ENCODE peak calls at places on chromosomes 2 and 18, in ten cellular contexts. A is NCI-H2081; Z is skeletal muscle cell; N is naive thymus-derived CD8-positive, alpha-beta T cell; V is islet precursor cell; O is caudate nucleus; P is amygdala; G is NCI-H1694 treated with DMSO at 0.1 percent for 48 hours; T is GM03348; J is SK-N-DZ. R is an unnamed sample.

GRCh38 chr2:65630643-65631042 is 198.2 kb upstream of the SPRED2 start:
- DNase-seq in A (no peak), Z (peak), N (no peak), V (peak), O (peak), P (no peak), G (no peak), T (peak), J (no peak), R (peak)

GRCh38 chr18:7878265-7879173 is 311.4 kb downstream of the PTPRM start:
- DNase-seq in A (peak), Z (no peak), N (no peak), V (no peak), O (no peak), P (no peak), G (no peak), T (no peak), J (no peak), R (no peak)

GRCh38 chr2:215876139-215876936 is 137.0 kb downstream of the MREG start:
- DNase-seq in A (no peak), Z (no peak), N (no peak), V (no peak), O (no peak), P (no peak), G (no peak), T (no peak), J (no peak), R (no peak)

GRCh38 chr2:189129971-189130370 is 49.6 kb downstream of the COL5A2 start:
- DNase-seq in A (no peak), Z (peak), N (no peak), V (no peak), O (no peak), P (no peak), G (no peak), T (peak), J (no peak), R (peak)

GRCh38 chr2:148644885-148645134 is 259 bp downstream of the EPC2 start:
- DNase-seq in A (no peak), Z (no peak), N (no peak), V (no peak), O (no peak), P (peak), G (no peak), T (no peak), J (no peak), R (no peak)

GRCh38 chr2:111235192-111235591 is 114.5 kb downstream of the BCL2L11 start:
- DNase-seq in A (no peak), Z (no peak), N (no peak), V (no peak), O (no peak), P (no peak), G (no peak), T (no peak), J (no peak), R (no peak)

GRCh38 chr2:25251461-25252273 is 83.3 kb upstream of the POMC start:
- DNase-seq in A (no peak), Z (no peak), N (no peak), V (peak), O (peak), P (peak), G (peak), T (peak), J (peak), R (peak)

GRCh38 chr2:25891672-25892071 is 13.4 kb upstream of the ASXL2 start:
- DNase-seq in A (no peak), Z (no peak), N (no peak), V (no peak), O (no peak), P (no peak), G (no peak), T (no peak), J (no peak), R (no peak)

GRCh38 chr2:64910972-64911433 is 78.2 kb upstream of the SLC1A4 start:
- DNase-seq in A (no peak), Z (no peak), N (no peak), V (no peak), O (no peak), P (no peak), G (no peak), T (no peak), J (no peak), R (no peak)

GRCh38 chr2:9089831-9090230 is 86.3 kb upstream of the MBOAT2 start:
- DNase-seq in A (no peak), Z (no peak), N (no peak), V (no peak), O (no peak), P (no peak), G (no peak), T (no peak), J (no peak), R (no peak)

GRCh38 chr2:44748-45341 is 1.5 kb downstream of the FAM110C start:
- DNase-seq in A (no peak), Z (no peak), N (no peak), V (peak), O (no peak), P (no peak), G (no peak), T (no peak), J (no peak), R (no peak)

GRCh38 chr2:37797081-37797480 is 125.6 kb upstream of the CDC42EP3 start:
- DNase-seq in A (no peak), Z (no peak), N (no peak), V (no peak), O (no peak), P (no peak), G (no peak), T (no peak), J (no peak), R (no peak)

GRCh38 chr2:185179783-185180182 is 558.8 kb upstream of the FSIP2 start:
- DNase-seq in A (no peak), Z (no peak), N (no peak), V (no peak), O (no peak), P (no peak), G (no peak), T (no peak), J (no peak), R (no peak)

GRCh38 chr2:85648619-85649018 is 19.4 kb downstream of the SFTPB start:
- DNase-seq in A (no peak), Z (no peak), N (no peak), V (peak), O (no peak), P (no peak), G (no peak), T (peak), J (peak), R (peak)

GRCh38 chr2:60361498-60361897 is 192.0 kb downstream of the BCL11A start:
- DNase-seq in A (no peak), Z (no peak), N (no peak), V (no peak), O (no peak), P (no peak), G (no peak), T (no peak), J (no peak), R (no peak)

GRCh38 chr18:68017385-68017784 is 500.9 kb upstream of the DSEL start:
- DNase-seq in A (no peak), Z (no peak), N (no peak), V (peak), O (no peak), P (no peak), G (no peak), T (no peak), J (no peak), R (no peak)

GRCh38 chr2:156189143-156189542 is 143.4 kb downstream of the NR4A2 start:
- DNase-seq in A (peak), Z (no peak), N (no peak), V (no peak), O (no peak), P (no peak), G (no peak), T (no peak), J (no peak), R (no peak)

GRCh38 chr18:80229766-80230745 is 17.3 kb downstream of the PARD6G start:
- DNase-seq in A (no peak), Z (no peak), N (no peak), V (peak), O (no peak), P (no peak), G (no peak), T (peak), J (no peak), R (no peak)

GRCh38 chr2:108492364-108492763 is 41.9 kb upstream of the LIMS1 start:
- DNase-seq in A (no peak), Z (peak), N (no peak), V (peak), O (peak), P (no peak), G (no peak), T (peak), J (no peak), R (peak)

GRCh38 chr18:58051765-58052460 is 7.9 kb downstream of the NEDD4L start:
- DNase-seq in A (no peak), Z (no peak), N (no peak), V (no peak), O (no peak), P (no peak), G (peak), T (peak), J (no peak), R (no peak)

GRCh38 chr2:96498023-96498431 is 7.1 kb downstream of the NEURL3 start:
- DNase-seq in A (no peak), Z (no peak), N (no peak), V (no peak), O (no peak), P (no peak), G (peak), T (no peak), J (no peak), R (no peak)